ENCODE peak calls at places on chromosomes 6 and 20, in eight cellular contexts. One of them, this sample, is unnamed.

GRCh38 chr6:18359237-18359885 is 27.8 kb upstream of the RNF144B start:
- DNase-seq in NB4: no peak
- DNase-seq in GM06990: peak; percentile 31
- DNase-seq in sigmoid colon: no peak
- DNase-seq in brain microvascular endothelial cell: no peak
- DNase-seq in adrenal gland: no peak
- DNase-seq in choroid plexus epithelial cell: no peak
- DNase-seq in progenitor cell of endocrine pancreas: no peak
- DNase-seq in this sample: no peak

GRCh38 chr6:34140075-34140474 is 5.8 kb downstream of the GRM4 start:
- DNase-seq in GM06990: no peak
- DNase-seq in NB4: no peak
- DNase-seq in progenitor cell of endocrine pancreas: no peak
- DNase-seq in brain microvascular endothelial cell: no peak
- DNase-seq in sigmoid colon: no peak
- DNase-seq in adrenal gland: no peak
- DNase-seq in choroid plexus epithelial cell: no peak
- DNase-seq in this sample: no peak

GRCh38 chr6:7542065-7542877 is 800 bp downstream of the DSP start:
- DNase-seq in sigmoid colon: no peak
- DNase-seq in progenitor cell of endocrine pancreas: peak; percentile 30
- DNase-seq in NB4: peak; percentile 51
- DNase-seq in brain microvascular endothelial cell: peak; percentile 13
- DNase-seq in GM06990: peak; percentile 29
- DNase-seq in choroid plexus epithelial cell: peak; percentile 2
- DNase-seq in adrenal gland: peak; percentile 30
- DNase-seq in this sample: peak; percentile 40

GRCh38 chr6:101741474-101742171 is 348.1 kb downstream of the GRIK2 start:
- DNase-seq in choroid plexus epithelial cell: no peak
- DNase-seq in brain microvascular endothelial cell: no peak
- DNase-seq in sigmoid colon: no peak
- DNase-seq in adrenal gland: no peak
- DNase-seq in NB4: no peak
- DNase-seq in progenitor cell of endocrine pancreas: no peak
- DNase-seq in GM06990: no peak
- DNase-seq in this sample: no peak

GRCh38 chr20:49890651-49891361 is 24.5 kb downstream of the SPATA2 start:
- DNase-seq in NB4: no peak
- DNase-seq in progenitor cell of endocrine pancreas: no peak
- DNase-seq in sigmoid colon: peak; percentile 64
- DNase-seq in adrenal gland: no peak
- DNase-seq in brain microvascular endothelial cell: peak; percentile 18
- DNase-seq in choroid plexus epithelial cell: peak; percentile 50
- DNase-seq in GM06990: no peak
- DNase-seq in this sample: no peak

GRCh38 chr6:92681401-92681800 is 738.0 kb downstream of the EPHA7 start:
- DNase-seq in adrenal gland: no peak
- DNase-seq in NB4: no peak
- DNase-seq in progenitor cell of endocrine pancreas: no peak
- DNase-seq in choroid plexus epithelial cell: no peak
- DNase-seq in GM06990: no peak
- DNase-seq in sigmoid colon: no peak
- DNase-seq in brain microvascular endothelial cell: no peak
- DNase-seq in this sample: no peak

GRCh38 chr6:110323004-110323657 is 35.0 kb downstream of the METTL24 start:
- DNase-seq in adrenal gland: no peak
- DNase-seq in NB4: no peak
- DNase-seq in choroid plexus epithelial cell: no peak
- DNase-seq in GM06990: no peak
- DNase-seq in brain microvascular endothelial cell: no peak
- DNase-seq in sigmoid colon: no peak
- DNase-seq in progenitor cell of endocrine pancreas: no peak
- DNase-seq in this sample: no peak

GRCh38 chr6:33589723-33590530 is 9.9 kb upstream of the BAK1 start:
- DNase-seq in sigmoid colon: peak; percentile 77
- DNase-seq in choroid plexus epithelial cell: peak; percentile 74
- DNase-seq in progenitor cell of endocrine pancreas: peak; percentile 64
- DNase-seq in adrenal gland: peak; percentile 95
- DNase-seq in brain microvascular endothelial cell: peak; percentile 41
- DNase-seq in NB4: peak; percentile 53
- DNase-seq in GM06990: peak; percentile 69
- DNase-seq in this sample: peak; percentile 66

GRCh38 chr6:48883116-48883515 is 579.9 kb downstream of the MMUT start:
- DNase-seq in progenitor cell of endocrine pancreas: no peak
- DNase-seq in adrenal gland: no peak
- DNase-seq in brain microvascular endothelial cell: no peak
- DNase-seq in GM06990: no peak
- DNase-seq in sigmoid colon: no peak
- DNase-seq in choroid plexus epithelial cell: peak; percentile 56
- DNase-seq in NB4: no peak
- DNase-seq in this sample: no peak

GRCh38 chr20:4418141-4418540 is 303.6 kb upstream of the PRND start:
- DNase-seq in NB4: no peak
- DNase-seq in brain microvascular endothelial cell: no peak
- DNase-seq in adrenal gland: no peak
- DNase-seq in GM06990: no peak
- DNase-seq in choroid plexus epithelial cell: no peak
- DNase-seq in sigmoid colon: no peak
- DNase-seq in progenitor cell of endocrine pancreas: no peak
- DNase-seq in this sample: no peak

GRCh38 chr20:18506744-18507143 is 996 bp upstream of the SEC23B start:
- DNase-seq in GM06990: no peak
- DNase-seq in sigmoid colon: no peak
- DNase-seq in brain microvascular endothelial cell: no peak
- DNase-seq in NB4: peak; percentile 17
- DNase-seq in adrenal gland: no peak
- DNase-seq in choroid plexus epithelial cell: no peak
- DNase-seq in progenitor cell of endocrine pancreas: no peak
- DNase-seq in this sample: no peak

GRCh38 chr6:21992178-21992967 is 304.5 kb downstream of the PRL start:
- DNase-seq in brain microvascular endothelial cell: peak; percentile 71
- DNase-seq in progenitor cell of endocrine pancreas: no peak
- DNase-seq in sigmoid colon: no peak
- DNase-seq in adrenal gland: no peak
- DNase-seq in GM06990: no peak
- DNase-seq in NB4: peak; percentile 38
- DNase-seq in choroid plexus epithelial cell: peak; percentile 78
- DNase-seq in this sample: no peak

GRCh38 chr6:67219336-67219735 is 1415.7 kb upstream of the ADGRB3 start:
- DNase-seq in adrenal gland: no peak
- DNase-seq in sigmoid colon: no peak
- DNase-seq in progenitor cell of endocrine pancreas: no peak
- DNase-seq in NB4: no peak
- DNase-seq in GM06990: no peak
- DNase-seq in choroid plexus epithelial cell: peak; percentile 46
- DNase-seq in brain microvascular endothelial cell: no peak
- DNase-seq in this sample: no peak

GRCh38 chr6:11500008-11500407 is 37.5 kb upstream of the TMEM170B start:
- DNase-seq in GM06990: no peak
- DNase-seq in adrenal gland: no peak
- DNase-seq in sigmoid colon: no peak
- DNase-seq in brain microvascular endothelial cell: peak; percentile 57
- DNase-seq in NB4: no peak
- DNase-seq in progenitor cell of endocrine pancreas: no peak
- DNase-seq in choroid plexus epithelial cell: peak; percentile 58
- DNase-seq in this sample: no peak

GRCh38 chr6:134195164-134195906 is 122.6 kb downstream of the SGK1 start:
- DNase-seq in adrenal gland: no peak
- DNase-seq in NB4: no peak
- DNase-seq in brain microvascular endothelial cell: peak; percentile 18
- DNase-seq in progenitor cell of endocrine pancreas: no peak
- DNase-seq in GM06990: no peak
- DNase-seq in sigmoid colon: no peak
- DNase-seq in choroid plexus epithelial cell: peak; percentile 61
- DNase-seq in this sample: no peak

GRCh38 chr6:127176175-127176574 is 57.7 kb downstream of the RSPO3 start:
- DNase-seq in NB4: no peak
- DNase-seq in GM06990: no peak
- DNase-seq in brain microvascular endothelial cell: no peak
- DNase-seq in choroid plexus epithelial cell: peak; percentile 42
- DNase-seq in progenitor cell of endocrine pancreas: no peak
- DNase-seq in adrenal gland: no peak
- DNase-seq in sigmoid colon: no peak
- DNase-seq in this sample: no peak

GRCh38 chr20:45157977-45158376 is 16.7 kb upstream of the PI3 start:
- DNase-seq in choroid plexus epithelial cell: peak; percentile 78
- DNase-seq in progenitor cell of endocrine pancreas: no peak
- DNase-seq in sigmoid colon: no peak
- DNase-seq in adrenal gland: peak; percentile 23
- DNase-seq in brain microvascular endothelial cell: peak; percentile 24
- DNase-seq in NB4: no peak
- DNase-seq in GM06990: no peak
- DNase-seq in this sample: no peak

GRCh38 chr6:39296745-39297640 is 17.2 kb downstream of the KCNK17 start:
- DNase-seq in choroid plexus epithelial cell: peak; percentile 6
- DNase-seq in brain microvascular endothelial cell: peak; percentile 13
- DNase-seq in NB4: no peak
- DNase-seq in GM06990: no peak
- DNase-seq in sigmoid colon: peak; percentile 68
- DNase-seq in adrenal gland: peak; percentile 85
- DNase-seq in progenitor cell of endocrine pancreas: no peak
- DNase-seq in this sample: no peak

GRCh38 chr20:62944184-62944583 is 6.2 kb downstream of the GID8 start:
- DNase-seq in choroid plexus epithelial cell: no peak
- DNase-seq in sigmoid colon: no peak
- DNase-seq in progenitor cell of endocrine pancreas: no peak
- DNase-seq in adrenal gland: no peak
- DNase-seq in NB4: no peak
- DNase-seq in GM06990: no peak
- DNase-seq in brain microvascular endothelial cell: no peak
- DNase-seq in this sample: no peak

GRCh38 chr6:99790679-99791078 is 184.0 kb downstream of the PRDM13 start:
- DNase-seq in adrenal gland: no peak
- DNase-seq in sigmoid colon: no peak
- DNase-seq in GM06990: no peak
- DNase-seq in brain microvascular endothelial cell: no peak
- DNase-seq in NB4: peak; percentile 7
- DNase-seq in choroid plexus epithelial cell: peak; percentile 18
- DNase-seq in progenitor cell of endocrine pancreas: no peak
- DNase-seq in this sample: no peak

GRCh38 chr20:41329435-41330342 is 10.9 kb upstream of the LPIN3 start:
- DNase-seq in NB4: peak; percentile 81
- DNase-seq in choroid plexus epithelial cell: peak; percentile 95
- DNase-seq in progenitor cell of endocrine pancreas: no peak
- DNase-seq in GM06990: peak; percentile 45
- DNase-seq in sigmoid colon: peak; percentile 94
- DNase-seq in adrenal gland: peak; percentile 95
- DNase-seq in brain microvascular endothelial cell: peak; percentile 98
- DNase-seq in this sample: no peak

GRCh38 chr20:37640600-37641561 is 52.9 kb upstream of the CTNNBL1 start:
- DNase-seq in NB4: no peak
- DNase-seq in choroid plexus epithelial cell: peak; percentile 13
- DNase-seq in progenitor cell of endocrine pancreas: no peak
- DNase-seq in adrenal gland: peak; percentile 26
- DNase-seq in brain microvascular endothelial cell: no peak
- DNase-seq in sigmoid colon: no peak
- DNase-seq in GM06990: no peak
- DNase-seq in this sample: no peak

GRCh38 chr6:19608546-19608945 is 228.6 kb upstream of the ID4 start:
- DNase-seq in choroid plexus epithelial cell: no peak
- DNase-seq in NB4: no peak
- DNase-seq in brain microvascular endothelial cell: no peak
- DNase-seq in GM06990: no peak
- DNase-seq in progenitor cell of endocrine pancreas: no peak
- DNase-seq in adrenal gland: no peak
- DNase-seq in sigmoid colon: no peak
- DNase-seq in this sample: no peak

GRCh38 chr6:19616022-19616421 is 221.1 kb upstream of the ID4 start:
- DNase-seq in sigmoid colon: no peak
- DNase-seq in adrenal gland: no peak
- DNase-seq in progenitor cell of endocrine pancreas: no peak
- DNase-seq in NB4: no peak
- DNase-seq in GM06990: no peak
- DNase-seq in choroid plexus epithelial cell: no peak
- DNase-seq in brain microvascular endothelial cell: no peak
- DNase-seq in this sample: no peak

GRCh38 chr6:19610260-19610659 is 226.9 kb upstream of the ID4 start:
- DNase-seq in adrenal gland: no peak
- DNase-seq in choroid plexus epithelial cell: no peak
- DNase-seq in NB4: no peak
- DNase-seq in GM06990: no peak
- DNase-seq in progenitor cell of endocrine pancreas: no peak
- DNase-seq in brain microvascular endothelial cell: no peak
- DNase-seq in sigmoid colon: no peak
- DNase-seq in this sample: no peak

GRCh38 chr6:19613678-19614077 is 223.5 kb upstream of the ID4 start:
- DNase-seq in GM06990: no peak
- DNase-seq in brain microvascular endothelial cell: no peak
- DNase-seq in adrenal gland: no peak
- DNase-seq in progenitor cell of endocrine pancreas: no peak
- DNase-seq in sigmoid colon: no peak
- DNase-seq in choroid plexus epithelial cell: peak; percentile 13
- DNase-seq in NB4: peak; percentile 26
- DNase-seq in this sample: no peak
- TF ChIP-seq CTCF in GM06990: no peak
- TF ChIP-seq CTCF in brain microvascular endothelial cell: no peak
- TF ChIP-seq CTCF in adrenal gland: no peak
- TF ChIP-seq CTCF in progenitor cell of endocrine pancreas: no peak
- TF ChIP-seq CTCF in sigmoid colon: no peak
- TF ChIP-seq CTCF in choroid plexus epithelial cell: peak; percentile 17
- TF ChIP-seq CTCF in NB4: peak; percentile 16
- TF ChIP-seq CTCF in this sample: no peak

GRCh38 chr6:129981598-129981997 is 36.8 kb upstream of the L3MBTL3 start:
- DNase-seq in choroid plexus epithelial cell: peak; percentile 55
- DNase-seq in brain microvascular endothelial cell: no peak
- DNase-seq in progenitor cell of endocrine pancreas: no peak
- DNase-seq in NB4: no peak
- DNase-seq in adrenal gland: no peak
- DNase-seq in GM06990: no peak
- DNase-seq in sigmoid colon: no peak
- DNase-seq in this sample: no peak
- TF ChIP-seq CTCF in choroid plexus epithelial cell: peak; percentile 49
- TF ChIP-seq CTCF in brain microvascular endothelial cell: peak; percentile 30
- TF ChIP-seq CTCF in progenitor cell of endocrine pancreas: no peak
- TF ChIP-seq CTCF in NB4: peak; percentile 20
- TF ChIP-seq CTCF in adrenal gland: no peak
- TF ChIP-seq CTCF in GM06990: peak; percentile 20
- TF ChIP-seq CTCF in sigmoid colon: no peak
- TF ChIP-seq CTCF in this sample: no peak

DNA sequence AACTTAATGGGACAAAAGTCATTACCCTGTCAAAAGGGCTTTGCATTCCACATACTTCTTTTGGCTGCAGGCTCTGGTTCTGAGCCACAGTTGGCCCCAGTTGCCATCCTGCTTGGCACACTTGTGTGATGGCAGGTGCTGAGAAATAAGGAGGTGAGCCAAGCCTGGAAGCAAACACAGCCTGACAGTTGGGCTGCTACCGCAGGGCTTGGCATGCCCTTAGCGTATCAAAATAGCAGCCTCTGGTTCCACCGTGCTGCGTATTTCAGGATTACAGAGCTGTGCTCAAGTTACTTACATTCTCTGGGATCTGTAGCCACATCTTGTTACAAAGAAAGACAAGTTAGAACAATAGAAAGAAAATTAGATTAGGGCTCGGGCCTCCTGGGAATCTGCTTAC is 11.1 kb downstream of the MTHFD1L start:
- DNase-seq in NB4: no peak
- DNase-seq in brain microvascular endothelial cell: no peak
- DNase-seq in progenitor cell of endocrine pancreas: no peak
- DNase-seq in GM06990: no peak
- DNase-seq in sigmoid colon: peak; percentile 85
- DNase-seq in choroid plexus epithelial cell: peak; percentile 34
- DNase-seq in adrenal gland: peak; percentile 62
- DNase-seq in this sample: no peak
- TF ChIP-seq CTCF in NB4: no peak
- TF ChIP-seq CTCF in brain microvascular endothelial cell: no peak
- TF ChIP-seq CTCF in progenitor cell of endocrine pancreas: no peak
- TF ChIP-seq CTCF in GM06990: no peak
- TF ChIP-seq CTCF in sigmoid colon: peak; percentile 23
- TF ChIP-seq CTCF in choroid plexus epithelial cell: peak; percentile 7
- TF ChIP-seq CTCF in adrenal gland: no peak
- TF ChIP-seq CTCF in this sample: no peak

GRCh38 chr6:63261820-63262219 is 50.6 kb downstream of the FKBP1C start:
- DNase-seq in GM06990: no peak
- DNase-seq in brain microvascular endothelial cell: no peak
- DNase-seq in NB4: no peak
- DNase-seq in choroid plexus epithelial cell: no peak
- DNase-seq in adrenal gland: no peak
- DNase-seq in sigmoid colon: no peak
- DNase-seq in progenitor cell of endocrine pancreas: no peak
- DNase-seq in this sample: no peak
- TF ChIP-seq CTCF in GM06990: no peak
- TF ChIP-seq CTCF in brain microvascular endothelial cell: no peak
- TF ChIP-seq CTCF in NB4: no peak
- TF ChIP-seq CTCF in choroid plexus epithelial cell: no peak
- TF ChIP-seq CTCF in adrenal gland: no peak
- TF ChIP-seq CTCF in sigmoid colon: no peak
- TF ChIP-seq CTCF in progenitor cell of endocrine pancreas: no peak
- TF ChIP-seq CTCF in this sample: no peak

This sample was measured in neural crest cell.